ENCODE peak calls at places on chromosomes 4 and X, in four cellular contexts. U is lung, P is fibroblast of villous mesenchyme, E is left ventricle myocardium inferior. A is an unnamed sample.
A peak's percentile ranks its signal among the peaks of the same experiment; 100 is the strongest.

GRCh38 chrX:5965406-5965805 is 263.3 kb downstream of the NLGN4X start:
- DNase-seq in P (no peak), U (no peak), E (no peak), A (no peak)

GRCh38 chr4:68373513-68373912 is 23.6 kb upstream of the YTHDC1 start:
- DNase-seq in E (peak; percentile 78), U (peak; percentile 57), P (peak; percentile 60), A (peak; percentile 83)

GRCh38 chrX:55546956-55547355 is 57.3 kb upstream of the USP51 start:
- DNase-seq in P (peak; percentile 6), E (no peak), U (no peak), A (peak; percentile 23)

GRCh38 chr4:53281438-53281837 is 84.4 kb downstream of the SCFD2 start:
- DNase-seq in E (no peak), P (peak; percentile 85), U (no peak), A (peak; percentile 59)

GRCh38 chr4:133555671-133556070 is 406.6 kb downstream of the PCDH10 start:
- DNase-seq in P (peak; percentile 33), E (no peak), U (no peak), A (peak; percentile 12)

GRCh38 chrX:140507223-140507981 is 2.5 kb upstream of the SOX3 start:
- DNase-seq in P (no peak), U (no peak), E (no peak), A (no peak)

GRCh38 chrX:124211312-124211942 is 121.0 kb upstream of the TEX13D start:
- DNase-seq in U (no peak), P (peak; percentile 6), E (no peak), A (peak; percentile 30)

GRCh38 chr4:80340036-80340435 is 4.5 kb downstream of the CFAP299 start:
- DNase-seq in E (no peak), U (no peak), P (no peak), A (no peak)

GRCh38 chr4:1215347-1216075 is 33.4 kb downstream of the CTBP1 start:
- DNase-seq in E (no peak), P (no peak), U (no peak), A (peak; percentile 69)

GRCh38 chrX:119266364-119266995 is 30.4 kb downstream of the PGRMC1 start:
- DNase-seq in E (no peak), U (no peak), P (peak; percentile 15), A (peak; percentile 42)

GRCh38 chr4:81919238-81919637 is 447.5 kb upstream of the RASGEF1B start:
- DNase-seq in P (no peak), E (no peak), U (no peak), A (peak; percentile 6)
- TF ChIP-seq CTCF in P (peak; percentile 23), E (peak; percentile 30), U (no peak), A (peak; percentile 39)

GRCh38 chr4:114229721-114230120 is 250.3 kb upstream of the ARSJ start:
- DNase-seq in E (no peak), P (no peak), U (no peak), A (no peak)
- H3K4me3 ChIP-seq in E (no peak overlapping the region), P (no peak overlapping the region), U (no peak overlapping the region), A (no peak overlapping the region)

DNA sequence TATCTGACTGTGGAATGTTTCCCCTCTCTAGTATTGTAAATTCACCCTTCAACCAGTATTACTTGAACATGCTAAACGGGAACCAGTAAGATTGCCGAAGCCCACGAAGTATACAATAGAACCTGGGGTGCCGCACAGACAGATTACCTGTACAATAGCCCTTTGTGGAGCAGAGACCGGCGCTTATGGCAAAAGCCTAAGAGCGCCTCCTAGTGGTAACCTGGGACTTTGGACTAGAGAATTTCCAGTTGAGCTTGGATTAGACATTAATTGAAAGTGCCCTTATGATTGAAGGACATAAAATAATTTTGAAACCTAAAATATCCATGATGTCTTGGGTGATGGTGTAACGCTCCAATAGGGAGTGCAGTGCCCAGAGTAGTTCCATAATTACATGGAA is 14.1 kb downstream of the ZNF157 start:
- DNase-seq in P (peak; percentile 66), E (peak; percentile 18), U (peak; percentile 61), A (peak; percentile 75)
- TF ChIP-seq CTCF in P (peak; percentile 70), E (peak; percentile 73), U (peak; percentile 51), A (peak; percentile 83)

DNA sequence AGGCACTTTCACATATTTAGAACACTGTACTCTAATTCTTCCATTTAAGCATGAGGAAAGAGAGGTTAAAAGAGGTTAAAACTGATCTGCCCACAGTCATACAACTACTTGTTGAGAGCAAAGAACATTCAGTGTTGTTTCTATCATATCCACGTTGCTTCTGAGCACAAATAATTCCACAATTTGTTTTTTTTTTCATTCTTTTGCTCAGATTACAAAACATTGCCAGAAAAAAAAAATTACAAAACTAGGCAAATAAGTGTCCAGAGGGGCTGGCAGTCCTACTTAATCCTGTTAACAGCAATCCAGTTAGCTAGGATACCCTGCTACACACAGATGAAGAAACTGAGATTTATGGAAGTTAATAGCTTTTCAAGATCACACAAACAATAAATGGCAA is 6.3 kb upstream of the USP53 start:
- DNase-seq in U (no peak), E (no peak), P (no peak), A (no peak)
- H3K4me3 ChIP-seq in U (no peak overlapping the region), E (no peak overlapping the region), P (no peak overlapping the region), A (no peak overlapping the region)

GRCh38 chr4:107034091-107034698 is 1.9 kb downstream of the DKK2 start:
- DNase-seq in P (peak; percentile 30), E (no peak), U (peak; percentile 28), A (peak; percentile 36)
- TF ChIP-seq CTCF in P (peak; percentile 37), E (no peak), U (no peak), A (peak; percentile 39)

DNA sequence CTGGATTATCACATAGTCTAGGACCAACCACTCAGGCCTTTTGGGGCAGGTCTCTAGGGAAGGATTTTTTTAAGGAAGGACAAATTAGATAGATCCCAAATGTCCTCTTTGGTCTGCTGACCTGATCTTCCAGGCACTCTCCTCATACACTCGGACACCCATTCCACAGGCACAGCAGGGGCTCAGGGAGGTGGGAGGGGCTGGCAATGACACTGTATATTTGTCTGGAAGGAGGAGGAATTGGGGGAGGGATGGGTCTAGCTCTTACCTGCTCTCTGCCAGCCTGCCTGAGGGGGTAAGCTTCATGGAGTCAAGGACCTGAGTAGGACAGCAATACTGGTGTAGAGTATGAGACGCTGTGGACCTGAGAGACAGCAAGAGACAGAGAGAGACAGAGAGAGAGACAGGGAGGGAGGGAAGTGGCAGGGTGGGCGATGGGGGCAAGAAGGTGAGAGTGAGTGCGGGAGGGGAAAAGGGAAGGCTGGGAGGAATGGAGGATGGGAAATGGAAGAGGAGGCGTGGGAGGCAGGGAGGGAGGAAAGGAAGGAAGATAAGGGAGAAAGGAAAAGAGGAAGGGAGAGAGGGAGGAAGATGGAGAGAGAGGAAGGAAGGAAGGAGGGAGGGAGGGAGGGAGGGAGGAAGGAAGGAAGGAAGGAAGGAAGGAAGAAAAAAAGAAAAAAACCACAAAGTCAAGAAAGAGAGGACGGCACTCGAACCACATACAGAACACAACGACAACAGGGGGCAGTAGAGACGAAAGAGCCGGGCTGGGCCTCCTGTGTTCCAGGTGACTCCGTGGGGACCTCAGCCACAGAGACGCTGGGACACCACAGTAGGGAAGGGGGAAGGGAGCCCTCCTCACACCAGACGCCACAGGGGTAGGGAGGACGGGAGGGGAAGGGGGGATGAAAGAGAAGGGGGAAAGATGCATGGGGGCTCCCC is 1.8 kb downstream of the IQSEC2 start:
- DNase-seq in E (no peak), P (no peak), U (no peak), A (no peak)
- H3K4me3 ChIP-seq in E (peak overlapping the region; percentile 65), P (peak overlapping the region; percentile 59), U (no peak overlapping the region), A (no peak overlapping the region)

A was measured in choroid plexus epithelial cell.